ENCODE peak calls at places on chromosome 6, in ten cellular contexts. One of them, this sample, is unnamed.

GRCh38 chr6:111888928-111889696 is 15.9 kb upstream of the FYN start:
- DNase-seq in aorta: no peak
- DNase-seq in AG08396: peak
- DNase-seq in RCC 7860: no peak
- DNase-seq in D341Med: peak
- DNase-seq in NCI-H2029: no peak
- DNase-seq in activated naive CD4-positive, alpha-beta T cell: no peak
- DNase-seq in stimulated activated CD4-positive, alpha-beta T cell treated with anti-CD3 and anti-CD28 coated beads, Interleukin-2, amount 100 ng/mL, for 24 hours: no peak
- DNase-seq in fibroblast of pulmonary artery: peak
- DNase-seq in left ventricle myocardium inferior: peak
- DNase-seq in this sample: no peak

GRCh38 chr6:142893088-142893487 is 51.9 kb downstream of the HIVEP2 start:
- DNase-seq in fibroblast of pulmonary artery: peak
- DNase-seq in RCC 7860: peak
- DNase-seq in D341Med: no peak
- DNase-seq in stimulated activated CD4-positive, alpha-beta T cell treated with anti-CD3 and anti-CD28 coated beads, Interleukin-2, amount 100 ng/mL, for 24 hours: no peak
- DNase-seq in activated naive CD4-positive, alpha-beta T cell: no peak
- DNase-seq in aorta: no peak
- DNase-seq in AG08396: no peak
- DNase-seq in left ventricle myocardium inferior: no peak
- DNase-seq in NCI-H2029: no peak
- DNase-seq in this sample: peak

GRCh38 chr6:107877968-107878367 is 53.9 kb upstream of the SCML4 start:
- DNase-seq in activated naive CD4-positive, alpha-beta T cell: no peak
- DNase-seq in left ventricle myocardium inferior: no peak
- DNase-seq in stimulated activated CD4-positive, alpha-beta T cell treated with anti-CD3 and anti-CD28 coated beads, Interleukin-2, amount 100 ng/mL, for 24 hours: no peak
- DNase-seq in RCC 7860: no peak
- DNase-seq in D341Med: no peak
- DNase-seq in fibroblast of pulmonary artery: no peak
- DNase-seq in aorta: no peak
- DNase-seq in NCI-H2029: no peak
- DNase-seq in AG08396: no peak
- DNase-seq in this sample: no peak

GRCh38 chr6:130233332-130233731 is 10.6 kb upstream of the SAMD3 start:
- DNase-seq in aorta: no peak
- DNase-seq in fibroblast of pulmonary artery: peak
- DNase-seq in left ventricle myocardium inferior: no peak
- DNase-seq in activated naive CD4-positive, alpha-beta T cell: no peak
- DNase-seq in D341Med: no peak
- DNase-seq in RCC 7860: no peak
- DNase-seq in stimulated activated CD4-positive, alpha-beta T cell treated with anti-CD3 and anti-CD28 coated beads, Interleukin-2, amount 100 ng/mL, for 24 hours: no peak
- DNase-seq in NCI-H2029: no peak
- DNase-seq in AG08396: peak
- DNase-seq in this sample: no peak

GRCh38 chr6:106293113-106293512 is 32.4 kb downstream of the ATG5 start:
- DNase-seq in left ventricle myocardium inferior: no peak
- DNase-seq in NCI-H2029: no peak
- DNase-seq in aorta: no peak
- DNase-seq in activated naive CD4-positive, alpha-beta T cell: no peak
- DNase-seq in D341Med: no peak
- DNase-seq in AG08396: no peak
- DNase-seq in RCC 7860: no peak
- DNase-seq in fibroblast of pulmonary artery: no peak
- DNase-seq in stimulated activated CD4-positive, alpha-beta T cell treated with anti-CD3 and anti-CD28 coated beads, Interleukin-2, amount 100 ng/mL, for 24 hours: no peak
- DNase-seq in this sample: no peak

GRCh38 chr6:19538086-19538485 is 299.1 kb upstream of the ID4 start:
- DNase-seq in D341Med: no peak
- DNase-seq in stimulated activated CD4-positive, alpha-beta T cell treated with anti-CD3 and anti-CD28 coated beads, Interleukin-2, amount 100 ng/mL, for 24 hours: no peak
- DNase-seq in NCI-H2029: peak
- DNase-seq in activated naive CD4-positive, alpha-beta T cell: no peak
- DNase-seq in AG08396: no peak
- DNase-seq in fibroblast of pulmonary artery: no peak
- DNase-seq in RCC 7860: no peak
- DNase-seq in left ventricle myocardium inferior: no peak
- DNase-seq in aorta: no peak
- DNase-seq in this sample: no peak

GRCh38 chr6:160996316-160996715 is 4.7 kb downstream of the MAP3K4 start:
- DNase-seq in activated naive CD4-positive, alpha-beta T cell: no peak
- DNase-seq in fibroblast of pulmonary artery: peak
- DNase-seq in NCI-H2029: no peak
- DNase-seq in AG08396: no peak
- DNase-seq in aorta: no peak
- DNase-seq in stimulated activated CD4-positive, alpha-beta T cell treated with anti-CD3 and anti-CD28 coated beads, Interleukin-2, amount 100 ng/mL, for 24 hours: no peak
- DNase-seq in RCC 7860: no peak
- DNase-seq in left ventricle myocardium inferior: no peak
- DNase-seq in D341Med: no peak
- DNase-seq in this sample: no peak

GRCh38 chr6:3284436-3284876 is 25.7 kb downstream of the PSMG4 start:
- DNase-seq in left ventricle myocardium inferior: no peak
- DNase-seq in aorta: no peak
- DNase-seq in D341Med: peak
- DNase-seq in RCC 7860: no peak
- DNase-seq in activated naive CD4-positive, alpha-beta T cell: no peak
- DNase-seq in NCI-H2029: peak
- DNase-seq in fibroblast of pulmonary artery: no peak
- DNase-seq in stimulated activated CD4-positive, alpha-beta T cell treated with anti-CD3 and anti-CD28 coated beads, Interleukin-2, amount 100 ng/mL, for 24 hours: no peak
- DNase-seq in AG08396: no peak
- DNase-seq in this sample: no peak

GRCh38 chr6:118768904-118769325 is 117.5 kb upstream of the CEP85L start:
- DNase-seq in aorta: no peak
- DNase-seq in RCC 7860: no peak
- DNase-seq in NCI-H2029: no peak
- DNase-seq in fibroblast of pulmonary artery: peak
- DNase-seq in AG08396: no peak
- DNase-seq in left ventricle myocardium inferior: no peak
- DNase-seq in D341Med: no peak
- DNase-seq in stimulated activated CD4-positive, alpha-beta T cell treated with anti-CD3 and anti-CD28 coated beads, Interleukin-2, amount 100 ng/mL, for 24 hours: no peak
- DNase-seq in activated naive CD4-positive, alpha-beta T cell: no peak
- DNase-seq in this sample: peak

GRCh38 chr6:136754820-136755219 is 37.5 kb downstream of the MAP3K5 start:
- DNase-seq in left ventricle myocardium inferior: no peak
- DNase-seq in D341Med: no peak
- DNase-seq in stimulated activated CD4-positive, alpha-beta T cell treated with anti-CD3 and anti-CD28 coated beads, Interleukin-2, amount 100 ng/mL, for 24 hours: no peak
- DNase-seq in RCC 7860: no peak
- DNase-seq in AG08396: no peak
- DNase-seq in NCI-H2029: no peak
- DNase-seq in aorta: no peak
- DNase-seq in activated naive CD4-positive, alpha-beta T cell: no peak
- DNase-seq in fibroblast of pulmonary artery: no peak
- DNase-seq in this sample: no peak

GRCh38 chr6:80088637-80089036 is 17.8 kb upstream of the BCKDHB start:
- DNase-seq in activated naive CD4-positive, alpha-beta T cell: no peak
- DNase-seq in stimulated activated CD4-positive, alpha-beta T cell treated with anti-CD3 and anti-CD28 coated beads, Interleukin-2, amount 100 ng/mL, for 24 hours: no peak
- DNase-seq in left ventricle myocardium inferior: no peak
- DNase-seq in RCC 7860: no peak
- DNase-seq in aorta: no peak
- DNase-seq in fibroblast of pulmonary artery: no peak
- DNase-seq in NCI-H2029: no peak
- DNase-seq in D341Med: no peak
- DNase-seq in AG08396: no peak
- DNase-seq in this sample: no peak

This sample was measured in LNCaP clone FGC.